ENCODE peak calls at places on chromosomes 3 and 15, in six cellular contexts. F is K562, I is PC-9, V is IMR-90, S is A549, E is neuronal stem cell. R is an unnamed sample.

GRCh38 chr3:124873241-124873640 is 13.9 kb downstream of the ITGB5 start:
- DNase-seq in F (no peak), I (no peak), V (no peak), S (no peak), E (no peak), R (no peak)

GRCh38 chr3:78967061-78967460 is 800.7 kb downstream of the ROBO1 start:
- DNase-seq in F (no peak), I (no peak), V (peak; percentile 12), S (no peak), E (no peak), R (no peak)

GRCh38 chr3:9676780-9677179 is 26.9 kb upstream of the CPNE9 start:
- DNase-seq in F (no peak), I (no peak), V (peak; percentile 26), S (no peak), E (no peak), R (no peak)

GRCh38 chr15:91940466-91941381 is 87.2 kb downstream of the SLCO3A1 start:
- DNase-seq in F (no peak), I (peak; percentile 75), V (no peak), S (no peak), E (no peak), R (no peak)

GRCh38 chr3:120780977-120781376 is 38.4 kb downstream of the GTF2E1 start:
- DNase-seq in F (no peak), I (peak; percentile 7), V (peak; percentile 93), S (peak; percentile 48), E (no peak), R (no peak)

GRCh38 chr15:25175789-25176615 is 221.2 kb downstream of the SNRPN start:
- DNase-seq in F (no peak), I (no peak), V (no peak), S (no peak), E (no peak), R (peak; percentile 1)

GRCh38 chr3:152586974-152587373 is 248.0 kb upstream of the P2RY1 start:
- DNase-seq in F (peak; percentile 68), I (no peak), V (no peak), S (no peak), E (no peak), R (no peak)

GRCh38 chr3:125958511-125959316 is 10.3 kb upstream of the ROPN1B start:
- DNase-seq in F (peak; percentile 7), I (no peak), V (no peak), S (no peak), E (no peak), R (no peak)

GRCh38 chr3:56323986-56324420 is 144.3 kb downstream of the ERC2 start:
- DNase-seq in F (peak; percentile 16), I (no peak), V (peak; percentile 49), S (no peak), E (peak; percentile 24), R (no peak)

GRCh38 chr3:50971487-50971924 is 296.8 kb downstream of the DOCK3 start:
- DNase-seq in F (peak; percentile 50), I (peak; percentile 56), V (peak; percentile 45), S (peak; percentile 56), E (peak; percentile 23), R (peak; percentile 56)

GRCh38 chr15:63948971-63949370 is 97.3 kb downstream of the DAPK2 start:
- DNase-seq in F (no peak), I (no peak), V (no peak), S (no peak), E (no peak), R (no peak)

GRCh38 chr3:141486735-141487418 is at the start of gene RASA2:
- DNase-seq in F (peak; percentile 79), I (peak; percentile 75), V (peak; percentile 66), S (peak; percentile 79), E (peak; percentile 81), R (peak; percentile 82)

GRCh38 chr3:188185717-188186236 is 31.8 kb downstream of the LPP start:
- DNase-seq in F (no peak), I (peak; percentile 37), V (no peak), S (no peak), E (no peak), R (peak; percentile 39)

GRCh38 chr3:19702416-19703078 is 231.5 kb downstream of the EFHB start:
- DNase-seq in F (peak; percentile 7), I (no peak), V (no peak), S (no peak), E (no peak), R (no peak)

GRCh38 chr3:37181766-37182165 is 7.4 kb upstream of the LRRFIP2 start:
- DNase-seq in F (peak; percentile 27), I (peak; percentile 23), V (no peak), S (no peak), E (no peak), R (no peak)

GRCh38 chr3:52233968-52234367 is 5.0 kb downstream of the TWF2 start:
- DNase-seq in F (no peak), I (no peak), V (no peak), S (no peak), E (no peak), R (no peak)

GRCh38 chr3:37779289-37780152 is 82.2 kb upstream of the CTDSPL start:
- DNase-seq in F (peak; percentile 82), I (peak; percentile 8), V (peak; percentile 82), S (peak; percentile 85), E (peak; percentile 67), R (peak; percentile 30)

GRCh38 chr3:61961882-61962281 is 400.5 kb downstream of the PTPRG start:
- DNase-seq in F (no peak), I (no peak), V (no peak), S (no peak), E (no peak), R (no peak)

GRCh38 chr3:72698154-72698917 is 149.9 kb downstream of the SHQ1 start:
- DNase-seq in F (no peak), I (no peak), V (no peak), S (no peak), E (no peak), R (no peak)

GRCh38 chr3:127458698-127459097 is 131.8 kb downstream of the TPRA1 start:
- DNase-seq in F (peak; percentile 41), I (no peak), V (no peak), S (no peak), E (peak; percentile 91), R (peak; percentile 73)

GRCh38 chr15:85089929-85090597 is 108.4 kb downstream of the PDE8A start:
- DNase-seq in F (no peak), I (no peak), V (no peak), S (no peak), E (no peak), R (no peak)

GRCh38 chr3:99945328-99945995 is 127.8 kb downstream of the CMSS1 start:
- DNase-seq in F (no peak), I (no peak), V (peak; percentile 38), S (no peak), E (no peak), R (no peak)

GRCh38 chr15:31364301-31365031 is 37.8 kb downstream of the KLF13 start:
- DNase-seq in F (peak; percentile 55), I (no peak), V (no peak), S (no peak), E (no peak), R (no peak)

GRCh38 chr15:31365655-31366127 is 39.1 kb downstream of the KLF13 start:
- DNase-seq in F (peak; percentile 92), I (no peak), V (peak; percentile 72), S (no peak), E (peak; percentile 46), R (peak; percentile 85)

GRCh38 chr15:31367021-31367729 is 40.5 kb downstream of the KLF13 start:
- DNase-seq in F (no peak), I (no peak), V (no peak), S (no peak), E (no peak), R (no peak)

GRCh38 chr15:31366169-31366734 is 39.6 kb downstream of the KLF13 start:
- DNase-seq in F (no peak), I (no peak), V (no peak), S (no peak), E (no peak), R (no peak)

GRCh38 chr15:31365032-31365654 is 38.5 kb downstream of the KLF13 start:
- DNase-seq in F (no peak), I (no peak), V (no peak), S (no peak), E (no peak), R (no peak)
- H3K4me2 ChIP-seq in F (peak overlapping the region; percentile 52), I (no peak overlapping the region), V (no peak overlapping the region), S (no peak overlapping the region), E (no peak overlapping the region), R (no peak overlapping the region)

GRCh38 chr3:17232442-17232841 is 347.7 kb downstream of the PLCL2 start:
- DNase-seq in F (no peak), I (no peak), V (no peak), S (no peak), E (no peak), R (no peak)

GRCh38 chr3:17235311-17235710 is 350.6 kb downstream of the PLCL2 start:
- DNase-seq in F (no peak), I (no peak), V (no peak), S (no peak), E (no peak), R (no peak)

GRCh38 chr3:17231537-17232261 is 346.9 kb downstream of the PLCL2 start:
- DNase-seq in F (no peak), I (no peak), V (no peak), S (no peak), E (no peak), R (no peak)

GRCh38 chr3:17234382-17234781 is 349.6 kb downstream of the PLCL2 start:
- DNase-seq in F (no peak), I (no peak), V (no peak), S (no peak), E (no peak), R (no peak)

GRCh38 chr3:17233398-17233800 is 348.6 kb downstream of the PLCL2 start:
- DNase-seq in F (peak; percentile 67), I (peak; percentile 6), V (peak; percentile 67), S (peak; percentile 59), E (peak; percentile 29), R (peak; percentile 51)
- H3K4me3 ChIP-seq in F (no peak overlapping the region), I (no peak overlapping the region), V (no peak overlapping the region), S (no peak overlapping the region), E (no peak overlapping the region), R (no peak overlapping the region)

DNA sequence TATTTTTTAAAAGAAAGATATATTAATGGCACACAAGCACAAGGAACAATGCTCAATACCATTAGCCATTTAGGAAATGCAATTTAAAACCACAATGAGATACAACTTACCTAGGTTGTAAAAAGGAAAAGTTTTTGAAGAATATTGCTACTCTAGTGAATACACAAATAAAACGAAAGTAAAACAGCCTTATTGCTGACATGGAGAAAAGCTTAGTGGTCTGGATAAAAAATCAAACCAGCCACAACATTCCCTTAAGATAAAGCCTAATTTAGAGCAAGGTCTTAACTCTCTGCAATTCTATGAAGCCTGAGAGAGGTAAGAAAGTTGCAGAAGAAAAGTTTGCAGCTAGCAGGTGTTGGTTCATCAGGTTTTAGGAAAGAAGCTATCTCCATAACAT is 892.7 kb upstream of the ALCAM start:
- DNase-seq in F (no peak), I (no peak), V (no peak), S (no peak), E (no peak), R (no peak)
- H3K4me2 ChIP-seq in F (no peak overlapping the region), I (peak overlapping the region; percentile 46), V (no peak overlapping the region), S (no peak overlapping the region), E (no peak overlapping the region), R (no peak overlapping the region)

DNA sequence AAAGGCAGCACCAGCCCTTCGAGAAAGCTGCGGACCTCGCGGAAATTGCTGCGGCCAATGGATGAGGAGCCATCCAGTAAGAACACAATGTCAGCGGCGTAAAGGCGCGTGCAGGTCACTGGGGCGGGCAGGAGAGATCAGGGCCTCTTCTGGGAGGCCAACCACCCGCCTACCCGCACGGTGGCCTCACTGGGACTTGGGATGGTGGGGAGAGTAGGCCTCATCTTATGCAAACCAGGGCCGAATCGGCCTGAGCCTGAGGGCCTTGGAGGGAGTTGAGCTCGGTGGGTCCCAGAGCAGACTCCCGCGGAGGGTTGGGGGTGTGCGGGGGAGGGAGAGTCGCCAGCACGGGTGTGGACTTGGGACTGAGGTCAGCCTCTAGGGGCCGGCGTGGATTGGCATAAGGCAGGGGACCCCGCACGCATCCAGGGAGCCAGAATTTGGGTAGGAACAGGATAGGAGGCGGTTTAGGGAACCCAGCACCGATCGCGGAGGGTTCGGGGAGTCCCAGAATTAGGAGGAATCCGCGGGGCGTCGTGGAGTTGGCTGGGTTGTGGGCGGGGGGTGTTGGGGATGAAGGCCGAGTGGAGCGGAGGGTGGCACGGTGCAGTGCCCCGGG is 589 bp downstream of the COL7A1 start:
- DNase-seq in F (peak; percentile 9), I (peak; percentile 46), V (peak; percentile 19), S (peak; percentile 51), E (no peak), R (no peak)
- H3K4me3 ChIP-seq in F (no peak overlapping the region), I (peak overlapping the region; percentile 62), V (peak overlapping the region; percentile 52), S (peak overlapping the region; percentile 84), E (no peak overlapping the region), R (no peak overlapping the region)